ENCODE peak calls at places on chromosomes 16 and 17, in six cellular contexts. One of them, this sample, is unnamed.

GRCh38 chr17:65797809-65798208 is 236.4 kb upstream of the AXIN2 start:
- DNase-seq in ELF-1: peak
- DNase-seq in globus pallidus: no peak
- DNase-seq in stimulated activated CD8-positive, alpha-beta memory T cell treated with anti-CD3 and anti-CD28 coated beads, Interleukin-2, amount 100 ng/mL, for 1 hour: no peak
- DNase-seq in NCI-H2171: no peak
- DNase-seq in MCF 10A: peak
- DNase-seq in this sample: no peak

GRCh38 chr17:77489898-77490265 is 349.1 kb downstream of the SEC14L1 start:
- DNase-seq in globus pallidus: peak
- DNase-seq in ELF-1: no peak
- DNase-seq in MCF 10A: no peak
- DNase-seq in NCI-H2171: no peak
- DNase-seq in stimulated activated CD8-positive, alpha-beta memory T cell treated with anti-CD3 and anti-CD28 coated beads, Interleukin-2, amount 100 ng/mL, for 1 hour: no peak
- DNase-seq in this sample: peak

GRCh38 chr17:8885968-8886674 is 18.6 kb upstream of the PIK3R6 start:
- DNase-seq in MCF 10A: no peak
- DNase-seq in ELF-1: no peak
- DNase-seq in globus pallidus: no peak
- DNase-seq in NCI-H2171: no peak
- DNase-seq in stimulated activated CD8-positive, alpha-beta memory T cell treated with anti-CD3 and anti-CD28 coated beads, Interleukin-2, amount 100 ng/mL, for 1 hour: no peak
- DNase-seq in this sample: no peak

GRCh38 chr17:31585280-31585630 is 193.8 kb downstream of the RAB11FIP4 start:
- DNase-seq in NCI-H2171: no peak
- DNase-seq in MCF 10A: no peak
- DNase-seq in stimulated activated CD8-positive, alpha-beta memory T cell treated with anti-CD3 and anti-CD28 coated beads, Interleukin-2, amount 100 ng/mL, for 1 hour: no peak
- DNase-seq in globus pallidus: no peak
- DNase-seq in ELF-1: no peak
- DNase-seq in this sample: no peak

GRCh38 chr17:80546267-80546666 is 1.6 kb downstream of the RPTOR start:
- DNase-seq in NCI-H2171: no peak
- DNase-seq in ELF-1: no peak
- DNase-seq in MCF 10A: peak
- DNase-seq in globus pallidus: no peak
- DNase-seq in stimulated activated CD8-positive, alpha-beta memory T cell treated with anti-CD3 and anti-CD28 coated beads, Interleukin-2, amount 100 ng/mL, for 1 hour: no peak
- DNase-seq in this sample: no peak

GRCh38 chr16:80285089-80285488 is 255.7 kb upstream of the DYNLRB2 start:
- DNase-seq in ELF-1: no peak
- DNase-seq in stimulated activated CD8-positive, alpha-beta memory T cell treated with anti-CD3 and anti-CD28 coated beads, Interleukin-2, amount 100 ng/mL, for 1 hour: no peak
- DNase-seq in globus pallidus: no peak
- DNase-seq in MCF 10A: peak
- DNase-seq in NCI-H2171: no peak
- DNase-seq in this sample: no peak

GRCh38 chr17:78676415-78677302 is 99.5 kb upstream of the DNAH17 start:
- DNase-seq in ELF-1: no peak
- DNase-seq in stimulated activated CD8-positive, alpha-beta memory T cell treated with anti-CD3 and anti-CD28 coated beads, Interleukin-2, amount 100 ng/mL, for 1 hour: no peak
- DNase-seq in NCI-H2171: no peak
- DNase-seq in globus pallidus: no peak
- DNase-seq in MCF 10A: no peak
- DNase-seq in this sample: no peak

GRCh38 chr17:45828171-45829133 is 16.2 kb upstream of the SPPL2C start:
- DNase-seq in ELF-1: no peak
- DNase-seq in MCF 10A: peak
- DNase-seq in NCI-H2171: no peak
- DNase-seq in stimulated activated CD8-positive, alpha-beta memory T cell treated with anti-CD3 and anti-CD28 coated beads, Interleukin-2, amount 100 ng/mL, for 1 hour: no peak
- DNase-seq in globus pallidus: no peak
- DNase-seq in this sample: no peak

GRCh38 chr17:39979865-39980401 is 674 bp upstream of the PSMD3 start:
- DNase-seq in globus pallidus: no peak
- DNase-seq in stimulated activated CD8-positive, alpha-beta memory T cell treated with anti-CD3 and anti-CD28 coated beads, Interleukin-2, amount 100 ng/mL, for 1 hour: no peak
- DNase-seq in ELF-1: no peak
- DNase-seq in MCF 10A: peak
- DNase-seq in NCI-H2171: peak
- DNase-seq in this sample: no peak

GRCh38 chr17:40541873-40542561 is 23.3 kb downstream of the CCR7 start:
- DNase-seq in ELF-1: no peak
- DNase-seq in NCI-H2171: no peak
- DNase-seq in stimulated activated CD8-positive, alpha-beta memory T cell treated with anti-CD3 and anti-CD28 coated beads, Interleukin-2, amount 100 ng/mL, for 1 hour: no peak
- DNase-seq in MCF 10A: no peak
- DNase-seq in globus pallidus: no peak
- DNase-seq in this sample: no peak